ENCODE peak calls at places on chromosomes 12 and 14, in four cellular contexts. G is heart right ventricle, A is endothelial cell, N is pancreas. B is an unnamed sample.
A peak's percentile ranks its signal among the peaks of the same experiment; 100 is the strongest.

GRCh38 chr12:12803186-12803585 is 10.0 kb upstream of the DDX47 start:
- DNase-seq in N (peak; percentile 83), A (no peak), G (peak; percentile 64), B (no peak)

GRCh38 chr12:108697905-108698304 is 33.4 kb downstream of the CORO1C start:
- DNase-seq in G (no peak), A (no peak), N (no peak), B (no peak)

GRCh38 chr14:90850487-90850886 is 34.3 kb upstream of the TTC7B start:
- DNase-seq in N (no peak), A (peak; percentile 59), G (peak; percentile 55), B (no peak)

GRCh38 chr12:30973171-30973570 is 46.6 kb downstream of the TSPAN11 start:
- DNase-seq in G (no peak), N (no peak), A (no peak), B (no peak)

GRCh38 chr12:11839093-11839641 is 189.7 kb downstream of the ETV6 start:
- DNase-seq in G (peak; percentile 57), N (peak; percentile 54), A (no peak), B (no peak)

GRCh38 chr12:21456291-21456780 is 18.9 kb downstream of the PYROXD1 start:
- DNase-seq in N (no peak), A (no peak), G (no peak), B (no peak)

GRCh38 chr12:130136536-130136935 is 25.7 kb upstream of the FZD10 start:
- DNase-seq in N (no peak), G (no peak), A (no peak), B (no peak)

GRCh38 chr14:100830681-100831080 is 4.8 kb downstream of the MEG3 start:
- DNase-seq in N (no peak), A (no peak), G (no peak), B (no peak)

GRCh38 chr14:33733310-33733709 is 217.6 kb downstream of the EGLN3 start:
- DNase-seq in G (no peak), A (no peak), N (no peak), B (no peak)

GRCh38 chr12:1130164-1130563 is 139.1 kb downstream of the ERC1 start:
- DNase-seq in A (no peak), N (peak; percentile 62), G (no peak), B (no peak)

GRCh38 chr12:32754101-32754500 is 1.6 kb downstream of the YARS2 start:
- DNase-seq in N (no peak), G (no peak), A (no peak), B (no peak)

GRCh38 chr12:103326190-103326589 is 169.6 kb downstream of the C12orf42 start:
- DNase-seq in G (no peak), A (no peak), N (no peak), B (no peak)

GRCh38 chr12:52342781-52343490 is 21.7 kb upstream of the KRT83 start:
- DNase-seq in A (no peak), G (no peak), N (no peak), B (no peak)

GRCh38 chr12:97556201-97556824 is 93.7 kb downstream of the RMST start:
- DNase-seq in N (no peak), G (peak; percentile 46), A (peak; percentile 46), B (peak; percentile 12)

GRCh38 chr12:119649202-119649808 is 18.6 kb upstream of the PRKAB1 start:
- DNase-seq in A (no peak), G (no peak), N (no peak), B (no peak)

GRCh38 chr12:112686373-112686772 is 105.2 kb upstream of the RPH3A start:
- DNase-seq in A (no peak), G (no peak), N (no peak), B (no peak)

GRCh38 chr12:102486153-102486552 is 5.8 kb upstream of the IGF1 start:
- DNase-seq in A (no peak), G (no peak), N (no peak), B (no peak)

GRCh38 chr12:45051490-45052105 is 699 bp upstream of the DBX2 start:
- DNase-seq in N (no peak), A (no peak), G (no peak), B (no peak)

GRCh38 chr14:99603471-99603933 is 505 bp downstream of the CCDC85C start:
- DNase-seq in G (peak; percentile 19), N (peak; percentile 45), A (peak; percentile 54), B (no peak)

GRCh38 chr12:78530065-78530765 is 334.4 kb upstream of the SYT1 start:
- DNase-seq in A (no peak), G (no peak), N (no peak), B (no peak)

GRCh38 chr14:104479901-104480300 is 99.7 kb upstream of the C14orf180 start:
- DNase-seq in G (no peak), A (no peak), N (no peak), B (no peak)

DNA sequence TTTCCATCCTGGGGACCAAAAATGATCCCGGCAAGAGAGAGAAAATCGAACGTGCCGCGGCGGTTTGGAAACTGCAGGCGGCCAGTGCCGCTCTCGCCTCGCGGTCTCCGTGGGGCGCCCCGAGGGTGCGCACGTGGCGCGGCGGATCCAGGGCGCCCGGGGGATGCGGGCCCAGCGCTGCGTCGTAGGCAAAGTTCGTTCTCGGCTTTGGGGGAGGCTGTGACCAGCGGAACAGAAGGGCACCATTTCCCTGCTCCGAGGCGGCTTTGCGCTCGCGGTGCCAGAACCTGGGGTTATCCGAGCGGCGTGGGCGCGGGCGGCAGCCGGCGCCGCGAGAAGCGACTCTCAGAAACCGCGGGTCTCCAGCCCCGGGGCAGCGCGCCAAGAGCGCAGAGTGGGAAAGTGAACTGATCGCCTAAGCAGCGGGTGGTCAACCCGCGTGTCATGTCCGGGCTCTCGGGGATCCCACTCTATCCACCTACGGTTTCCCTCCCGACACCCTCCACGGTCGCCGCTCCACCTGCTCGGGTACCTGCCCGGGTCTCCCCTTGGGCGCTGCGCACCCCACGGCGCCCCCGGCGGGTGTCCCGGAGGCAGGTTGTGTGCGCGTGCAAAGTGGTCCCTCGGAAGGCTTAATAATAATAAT is 1.1 kb downstream of the ESRRB start:
- DNase-seq in A (no peak), N (no peak), G (no peak), B (no peak)
- TF ChIP-seq CTCF in A (no peak), N (no peak), G (no peak), B (no peak)

GRCh38 chr14:77654001-77654431 is 37.6 kb upstream of the SPTLC2 start:
- DNase-seq in N (no peak), G (no peak), A (no peak), B (no peak)
- TF ChIP-seq CTCF in N (no peak), G (no peak), A (no peak), B (no peak)

GRCh38 chr14:56168007-56168616 is 49.9 kb downstream of the PELI2 start:
- DNase-seq in G (no peak), A (no peak), N (no peak), B (no peak)
- TF ChIP-seq CTCF in G (no peak), A (no peak), N (no peak), B (no peak)

DNA sequence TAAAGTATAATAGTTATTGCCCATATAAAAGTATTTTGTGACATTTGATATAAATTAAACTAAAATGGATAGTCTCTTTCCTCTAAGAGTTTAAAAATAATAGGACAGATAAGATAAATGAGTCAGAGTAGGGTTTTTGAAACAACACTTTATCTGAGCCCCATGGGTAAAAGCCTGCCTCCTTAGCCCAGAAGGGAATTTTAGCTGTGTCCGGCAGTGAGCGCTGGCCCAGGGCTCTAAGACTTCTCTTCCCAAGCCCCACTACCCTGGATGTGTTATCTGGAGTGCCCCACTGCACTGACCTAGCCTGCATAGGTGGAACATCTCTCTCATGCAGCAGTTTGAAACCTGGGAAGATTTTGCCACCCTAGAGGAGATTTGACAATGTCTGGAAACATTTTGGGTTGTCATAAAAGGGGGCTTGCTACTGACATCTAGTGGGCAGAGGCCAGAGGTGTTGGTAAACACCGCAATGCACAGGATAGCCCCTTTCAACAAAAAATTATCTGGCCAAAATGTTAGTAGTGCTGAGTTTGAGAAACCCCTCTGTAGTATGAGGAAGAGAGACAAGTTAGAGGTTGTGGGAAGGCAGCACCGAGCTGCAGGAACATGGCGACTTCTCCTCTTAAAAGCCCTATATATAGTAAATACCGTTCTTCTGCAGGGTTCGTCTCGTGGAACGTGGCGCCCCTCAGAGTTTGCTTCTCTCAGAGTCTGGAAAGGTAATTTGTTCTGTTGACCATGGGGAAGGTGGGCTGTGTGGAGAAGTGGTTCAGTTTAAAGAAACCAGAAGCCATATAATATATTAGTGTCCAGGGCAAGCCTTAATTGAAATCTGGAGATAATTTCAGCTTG is 29.3 kb upstream of the ATF1 start:
- DNase-seq in G (no peak), A (peak; percentile 46), N (no peak), B (no peak)
- TF ChIP-seq CTCF in G (peak; percentile 59), A (peak; percentile 61), N (no peak), B (peak; percentile 73)

GRCh38 chr12:3291939-3292338 is 199.1 kb upstream of the PRMT8 start:
- DNase-seq in A (no peak), N (no peak), G (no peak), B (no peak)

GRCh38 chr12:3293013-3293412 is 198.0 kb upstream of the PRMT8 start:
- DNase-seq in N (no peak), A (no peak), G (no peak), B (no peak)

GRCh38 chr12:3288690-3289089 is 202.3 kb upstream of the PRMT8 start:
- DNase-seq in N (no peak), A (no peak), G (no peak), B (no peak)

GRCh38 chr12:3293446-3294161 is 197.4 kb upstream of the PRMT8 start:
- DNase-seq in G (no peak), A (no peak), N (no peak), B (no peak)

DNA sequence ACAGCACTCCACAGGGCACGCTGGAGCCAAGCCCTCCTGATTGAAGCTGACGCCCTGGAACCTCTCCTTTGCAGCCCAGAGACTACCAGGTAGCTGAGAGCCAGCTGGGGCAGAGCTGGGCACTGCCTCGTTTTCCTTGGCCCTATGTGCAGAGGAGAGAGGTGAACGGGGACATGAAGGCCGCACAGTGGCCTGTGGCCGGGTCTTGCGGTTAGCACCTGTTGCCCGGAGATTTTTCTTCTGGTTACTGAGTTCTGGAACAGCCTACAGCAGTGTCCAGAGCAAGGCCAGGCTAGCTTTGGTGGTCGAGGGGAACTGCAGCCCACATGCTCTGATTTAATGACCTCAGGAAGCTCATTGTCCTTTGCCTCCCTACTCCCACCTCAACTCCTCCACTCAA is 201.3 kb upstream of the PRMT8 start:
- DNase-seq in A (no peak), G (no peak), N (no peak), B (no peak)
- TF ChIP-seq CTCF in A (no peak), G (no peak), N (no peak), B (no peak)

GRCh38 chr12:80690513-80690912 is 16.9 kb upstream of the MYF6 start:
- DNase-seq in G (no peak), N (no peak), A (no peak), B (no peak)

GRCh38 chr12:80697270-80697887 is 10.1 kb upstream of the MYF6 start:
- DNase-seq in A (no peak), N (no peak), G (no peak), B (no peak)

GRCh38 chr12:80690090-80690489 is 17.3 kb upstream of the MYF6 start:
- DNase-seq in G (no peak), N (no peak), A (no peak), B (no peak)

GRCh38 chr12:80692114-80692513 is 15.3 kb upstream of the MYF6 start:
- DNase-seq in A (no peak), G (no peak), N (no peak), B (no peak)
- TF ChIP-seq CTCF in A (no peak), G (no peak), N (no peak), B (no peak)